ENCODE peak calls at places on chromosomes 4 and X, in five cellular contexts. E is HepG2, X is NT2/D1, Y is H1, Z is GM12878. T is an unnamed sample.

GRCh38 chrX:85963736-85964135 is 83.6 kb downstream of the CHM start:
- DNase-seq in X (peak), Z (no peak), E (peak), Y (no peak), T (no peak)

GRCh38 chrX:20352504-20352903 is 85.8 kb upstream of the RPS6KA3 start:
- DNase-seq in Y (no peak), Z (no peak), X (no peak), E (no peak), T (no peak)

GRCh38 chrX:65697915-65698796 is 30.7 kb downstream of the MSN start:
- DNase-seq in Z (peak), X (no peak), Y (no peak), E (no peak), T (no peak)

GRCh38 chr4:6727943-6728250 is 11.9 kb downstream of the BLOC1S4 start:
- DNase-seq in Z (no peak), E (no peak), Y (no peak), X (no peak), T (no peak)

GRCh38 chrX:2479420-2479780 is 21.4 kb downstream of the DHRSX start:
- DNase-seq in E (no peak), Y (no peak), Z (no peak), X (no peak), T (no peak)

GRCh38 chr4:145830699-145831098 is 107.9 kb downstream of the ZNF827 start:
- DNase-seq in Z (no peak), X (no peak), E (no peak), Y (no peak), T (no peak)

GRCh38 chrX:132041016-132041415 is 17.9 kb downstream of the STK26 start:
- DNase-seq in Z (no peak), Y (no peak), E (no peak), X (no peak), T (no peak)

GRCh38 chrX:130108647-130109428 is 1.5 kb downstream of the ELF4 start:
- DNase-seq in X (no peak), Y (no peak), Z (no peak), E (peak), T (no peak)

GRCh38 chr4:75916091-75916661 is 13.9 kb upstream of the PPEF2 start:
- DNase-seq in Z (no peak), X (no peak), E (peak), Y (no peak), T (peak)

GRCh38 chr4:150586162-150586561 is 4.2 kb downstream of the MAB21L2 start:
- DNase-seq in X (no peak), Z (no peak), Y (no peak), E (no peak), T (no peak)

GRCh38 chr4:138650917-138651564 is 364.5 kb upstream of the NOCT start:
- DNase-seq in Y (no peak), X (no peak), Z (no peak), E (no peak), T (no peak)

GRCh38 chr4:99586747-99587146 is 12.1 kb downstream of the MTTP start:
- DNase-seq in Z (no peak), X (no peak), Y (no peak), E (no peak), T (no peak)

GRCh38 chr4:153438916-153439756 is 27.0 kb upstream of the TMEM131L start:
- DNase-seq in E (no peak), X (no peak), Y (no peak), Z (peak), T (no peak)

GRCh38 chr4:182507808-182508207 is 264.6 kb downstream of the TENM3 start:
- DNase-seq in X (no peak), E (no peak), Z (no peak), Y (no peak), T (no peak)

GRCh38 chrX:148574247-148574973 is 74.0 kb downstream of the AFF2 start:
- DNase-seq in Z (peak), E (no peak), Y (no peak), X (no peak), T (no peak)

GRCh38 chr4:177810210-177810609 is 368.0 kb upstream of the AGA start:
- DNase-seq in X (no peak), Y (no peak), E (no peak), Z (no peak), T (no peak)

GRCh38 chr4:186727149-186727976 is 3.7 kb upstream of the FAT1 start:
- DNase-seq in Y (no peak), Z (no peak), X (no peak), E (no peak), T (no peak)
- TF ChIP-seq SUZ12 in Y (no peak), Z (no peak), X (no peak), E (no peak), T (no peak)

DNA sequence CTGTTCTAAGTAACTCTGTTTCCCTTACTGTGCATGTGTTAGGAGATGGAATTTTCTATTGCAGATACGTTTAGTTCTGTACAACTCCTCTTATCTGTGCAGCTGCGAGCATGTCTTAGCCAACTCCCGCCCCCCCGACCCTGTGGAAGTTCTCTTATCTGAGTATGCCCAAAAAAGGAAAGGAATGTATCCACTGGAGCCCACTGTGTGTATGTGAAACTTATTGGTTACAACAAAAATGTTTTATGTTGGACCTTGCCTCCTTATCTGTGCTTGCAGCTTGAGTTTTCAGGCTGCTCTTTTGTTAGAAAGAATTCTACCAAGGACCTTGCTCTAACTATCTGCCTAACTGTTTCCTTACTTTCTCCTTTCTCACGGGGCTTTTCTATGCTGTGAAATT is 24.2 kb upstream of the DCAF8L2 start:
- DNase-seq in Y (no peak), E (peak), Z (no peak), X (no peak), T (no peak)
- TF ChIP-seq SUZ12 in Y (no peak), E (no peak), Z (no peak), X (no peak), T (no peak)

DNA sequence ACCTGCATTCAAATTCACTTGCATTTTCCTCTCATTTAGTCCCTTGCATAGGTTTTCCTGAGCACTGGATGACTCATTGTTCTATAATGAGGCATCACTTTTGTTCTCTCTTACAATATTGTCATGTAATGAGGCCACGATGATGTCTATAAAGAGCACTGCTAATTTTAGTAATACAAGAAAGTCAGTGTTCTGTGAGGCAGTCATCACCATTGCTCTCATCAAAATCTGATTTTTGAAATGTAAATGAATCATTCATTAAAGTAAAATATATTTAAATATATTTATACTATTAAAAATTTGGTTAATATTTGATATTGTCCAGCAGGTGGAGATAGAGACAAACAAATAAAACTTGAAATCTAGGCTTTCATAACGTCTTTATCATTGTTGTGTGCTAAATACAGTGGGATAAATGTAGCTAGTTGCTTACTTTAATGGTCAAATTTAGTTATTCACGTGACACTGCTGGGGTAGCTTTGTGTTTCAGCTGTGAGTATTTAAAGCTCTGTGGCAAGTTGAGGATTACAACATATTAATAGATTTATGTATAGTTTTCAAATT is 15.4 kb downstream of the HMGB2 start:
- DNase-seq in E (peak), Z (no peak), Y (no peak), X (no peak), T (no peak)
- TF ChIP-seq SUZ12 in E (no peak), Z (no peak), Y (no peak), X (no peak), T (no peak)

GRCh38 chrX:34365482-34365881 is 233.4 kb upstream of the FAM47A start:
- DNase-seq in Z (no peak), E (no peak), Y (no peak), X (no peak), T (peak)
- TF ChIP-seq SUZ12 in Z (no peak), E (no peak), Y (no peak), X (no peak), T (no peak)

GRCh38 chrX:47723083-47723482 is 64.1 kb upstream of the UXT start:
- DNase-seq in X (no peak), E (no peak), Y (no peak), Z (no peak), T (no peak)

GRCh38 chrX:47722260-47722659 is 63.3 kb upstream of the UXT start:
- DNase-seq in Z (no peak), X (no peak), Y (no peak), E (no peak), T (no peak)

DNA sequence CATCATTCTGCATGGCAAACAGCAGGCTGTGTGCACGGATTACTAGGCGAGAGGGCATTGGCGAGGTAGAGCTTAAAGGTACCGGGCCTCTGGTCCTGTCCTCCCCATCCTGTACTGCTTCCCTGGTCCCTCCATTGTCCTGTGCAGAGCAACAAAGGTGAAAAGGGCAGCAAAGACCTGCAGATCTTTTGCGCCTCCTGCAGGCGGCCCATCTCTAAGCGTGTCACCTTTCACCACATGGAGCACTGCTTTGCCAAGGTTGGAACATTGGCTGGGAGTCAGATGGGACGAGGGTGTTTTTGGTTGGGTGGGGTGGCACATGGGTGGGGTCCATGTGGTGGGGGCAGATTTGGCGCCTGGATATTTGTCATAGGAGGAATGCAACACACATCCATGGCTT is 64.7 kb upstream of the UXT start:
- DNase-seq in E (peak), X (no peak), Y (no peak), Z (no peak), T (no peak)
- TF ChIP-seq SUZ12 in E (no peak), X (no peak), Y (no peak), Z (no peak), T (no peak)